ENCODE peak calls at places on chromosome 22, in six cellular contexts. H, T, V, Y, X and I are unnamed samples.

GRCh38 chr22:19877626-19878339 is 23.1 kb upstream of the GNB1L start:
- DNase-seq in H (no peak), T (no peak), V (no peak), Y (no peak), X (no peak), I (no peak)

GRCh38 chr22:45638834-45639746 is 32.5 kb upstream of the ATXN10 start:
- DNase-seq in H (peak), T (peak), V (peak), Y (peak), X (no peak), I (peak)

GRCh38 chr22:25368271-25368670 is 148.8 kb downstream of the CRYBB2 start:
- DNase-seq in H (no peak), T (no peak), V (no peak), Y (no peak), X (no peak), I (peak)

GRCh38 chr22:43441216-43441615 is 29.4 kb downstream of the MPPED1 start:
- DNase-seq in H (no peak), T (no peak), V (no peak), Y (no peak), X (no peak), I (no peak)

GRCh38 chr22:41178425-41178975 is 26.6 kb upstream of the L3MBTL2 start:
- DNase-seq in H (no peak), T (no peak), V (no peak), Y (no peak), X (no peak), I (no peak)

GRCh38 chr22:31119026-31119717 is 3.6 kb upstream of the INPP5J start:
- DNase-seq in H (no peak), T (no peak), V (no peak), Y (peak), X (no peak), I (no peak)

GRCh38 chr22:44211256-44211945 is 30.7 kb downstream of the PARVG start:
- DNase-seq in H (no peak), T (no peak), V (no peak), Y (no peak), X (no peak), I (no peak)

GRCh38 chr22:21948824-21949568 is 3.7 kb downstream of the PPM1F start:
- DNase-seq in H (no peak), T (peak), V (no peak), Y (no peak), X (no peak), I (no peak)

GRCh38 chr22:46108564-46109473 is 41.5 kb upstream of the PPARA start:
- DNase-seq in H (no peak), T (peak), V (peak), Y (peak), X (no peak), I (peak)

GRCh38 chr22:45844949-45845613 is 131.9 kb downstream of the WNT7B start:
- DNase-seq in H (no peak), T (no peak), V (no peak), Y (no peak), X (no peak), I (no peak)

GRCh38 chr22:19786264-19786585 is 25.6 kb downstream of the TBX1 start:
- DNase-seq in H (no peak), T (no peak), V (no peak), Y (no peak), X (no peak), I (no peak)

GRCh38 chr22:43897751-43898261 is 6.0 kb upstream of the PNPLA5 start:
- DNase-seq in H (no peak), T (no peak), V (no peak), Y (no peak), X (no peak), I (no peak)

DNA sequence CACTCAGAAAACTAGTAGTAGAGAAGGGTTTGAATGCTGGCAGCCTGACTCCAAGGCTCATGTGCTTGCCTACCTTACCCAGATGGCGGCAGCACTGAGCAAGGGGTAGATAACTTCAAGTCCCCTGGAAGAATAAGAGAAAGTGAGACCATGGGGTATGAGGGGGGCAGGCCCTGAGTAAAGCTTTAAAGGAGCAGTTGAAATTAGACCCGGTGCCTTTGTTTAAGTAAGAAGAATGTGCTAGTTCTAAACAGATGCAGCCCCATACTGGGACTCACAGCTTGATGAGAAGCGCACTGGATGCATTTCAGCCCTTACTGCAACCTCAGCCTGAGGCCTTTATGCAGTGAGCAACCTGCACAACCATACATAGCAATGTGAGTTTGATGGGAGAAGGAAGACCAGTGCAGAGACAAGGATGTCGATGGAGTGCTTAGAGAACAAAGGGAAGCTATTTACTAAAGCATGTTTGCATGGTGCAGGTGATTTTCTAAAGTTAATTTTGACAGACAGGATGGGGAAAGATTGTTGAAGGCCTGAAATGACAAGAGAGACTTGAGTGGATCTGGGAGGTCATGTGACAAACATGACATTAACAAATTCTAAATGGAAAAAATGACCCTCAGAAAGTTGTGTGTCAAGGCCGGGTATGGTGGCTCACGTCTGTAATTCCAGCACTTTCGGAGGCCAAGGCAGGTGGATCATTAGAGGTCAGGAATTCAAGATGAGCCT is 27.1 kb upstream of the TMA7B start:
- DNase-seq in H (peak), T (peak), V (peak), Y (peak), X (no peak), I (peak)
- TF ChIP-seq MAX in H (no peak), T (no peak), V (no peak), Y (no peak), X (no peak), I (no peak)

GRCh38 chr22:39498802-39499201 is 3.3 kb upstream of the MIEF1 start:
- DNase-seq in H (no peak), T (no peak), V (peak), Y (no peak), X (no peak), I (no peak)

GRCh38 chr22:39501644-39502108 is 414 bp upstream of the MIEF1 start:
- DNase-seq in H (no peak), T (no peak), V (no peak), Y (no peak), X (no peak), I (no peak)

GRCh38 chr22:39502109-39502788 is at the start of gene MIEF1:
- DNase-seq in H (peak), T (peak), V (peak), Y (peak), X (peak), I (peak)

GRCh38 chr22:39498368-39498767 is 3.7 kb upstream of the MIEF1 start:
- DNase-seq in H (no peak), T (no peak), V (no peak), Y (no peak), X (no peak), I (no peak)

DNA sequence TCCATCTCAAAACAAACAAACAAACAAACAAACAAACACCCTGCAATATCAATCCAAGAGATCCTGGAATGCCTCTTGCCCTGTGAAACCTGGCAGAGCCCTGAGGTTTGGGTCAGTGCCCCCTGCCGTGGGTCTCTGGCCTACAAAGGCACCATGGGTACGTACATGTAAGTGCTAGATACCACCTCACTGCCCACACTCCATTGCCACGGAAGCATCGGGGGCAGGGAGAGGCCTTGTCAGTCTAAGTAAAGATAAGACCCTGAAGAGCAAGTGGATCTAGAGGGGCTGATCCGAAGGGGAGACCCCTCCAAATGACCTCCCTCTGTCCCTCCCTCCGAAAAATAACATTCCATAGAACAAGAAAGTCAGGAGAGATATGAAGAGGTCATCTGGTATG is 2.0 kb upstream of the MIEF1 start:
- DNase-seq in H (no peak), T (no peak), V (no peak), Y (no peak), X (no peak), I (no peak)
- TF ChIP-seq MYC in H (no peak), T (no peak), V (no peak), Y (no peak), X (no peak), I (no peak)

GRCh38 chr22:49735411-49736311 is 92.0 kb downstream of the BRD1 start:
- DNase-seq in H (no peak), T (peak), V (no peak), Y (peak), X (no peak), I (peak)
- TF ChIP-seq MAX in H (no peak), T (no peak), V (no peak), Y (no peak), X (no peak), I (no peak)

DNA sequence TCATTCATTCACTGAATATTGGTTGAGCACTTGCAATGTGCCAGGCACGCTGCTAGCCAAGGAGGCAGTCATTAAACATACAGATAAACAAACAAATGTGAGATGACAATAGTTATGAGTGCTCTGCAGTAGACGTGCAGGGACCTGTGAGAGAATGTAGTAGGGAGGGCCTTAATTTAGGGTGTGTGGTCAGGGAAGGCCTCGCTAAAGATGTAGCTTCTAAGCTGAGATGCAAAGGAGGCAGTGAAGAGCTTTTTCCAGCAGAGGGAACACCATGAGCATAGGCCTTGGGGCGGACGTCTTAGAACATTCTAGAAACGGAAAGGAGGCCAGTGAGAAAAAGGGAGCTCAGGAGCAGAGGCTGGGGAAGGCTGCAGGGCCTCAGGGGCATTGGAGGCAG is 789 bp upstream of the NCF4 start:
- DNase-seq in H (no peak), T (no peak), V (no peak), Y (no peak), X (no peak), I (no peak)
- TF ChIP-seq MYC in H (no peak), T (no peak), V (no peak), Y (no peak), X (no peak), I (no peak)

GRCh38 chr22:29947410-29948387 is 64.7 kb downstream of the MTMR3 start:
- DNase-seq in H (no peak), T (peak), V (no peak), Y (no peak), X (no peak), I (no peak)

GRCh38 chr22:29940526-29940925 is 57.6 kb downstream of the MTMR3 start:
- DNase-seq in H (no peak), T (no peak), V (no peak), Y (no peak), X (no peak), I (no peak)

GRCh38 chr22:29945435-29945834 is 62.5 kb downstream of the MTMR3 start:
- DNase-seq in H (no peak), T (no peak), V (no peak), Y (no peak), X (no peak), I (no peak)

GRCh38 chr22:29946220-29946619 is 63.2 kb downstream of the MTMR3 start:
- DNase-seq in H (no peak), T (no peak), V (no peak), Y (peak), X (no peak), I (no peak)

DNA sequence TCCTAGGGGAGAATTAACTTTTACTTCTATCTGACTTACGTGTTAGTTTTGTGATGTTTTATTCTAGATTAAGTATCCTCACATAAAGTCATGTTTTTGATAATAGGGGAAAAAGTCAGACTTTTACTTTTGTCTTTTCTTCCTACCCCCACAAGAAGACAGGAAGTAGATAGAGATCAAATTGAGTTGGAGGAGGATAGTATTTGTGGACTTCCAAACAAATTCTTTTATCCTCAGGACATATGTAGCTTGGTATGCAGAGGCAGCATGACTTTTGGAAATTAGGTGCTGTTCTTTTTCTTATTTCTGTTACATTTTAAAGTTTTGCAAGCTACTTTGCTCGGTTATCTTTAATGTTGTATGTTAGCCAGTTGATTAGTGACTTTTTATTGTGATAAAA is 61.4 kb downstream of the MTMR3 start:
- DNase-seq in H (no peak), T (no peak), V (no peak), Y (no peak), X (no peak), I (no peak)
- TF ChIP-seq MAX in H (no peak), T (no peak), V (no peak), Y (no peak), X (no peak), I (no peak)

GRCh38 chr22:27327497-27327896 is 474.1 kb downstream of the MN1 start:
- DNase-seq in H (no peak), T (no peak), V (no peak), Y (no peak), X (no peak), I (no peak)
- TF ChIP-seq MYC in H (no peak), T (no peak), V (no peak), Y (no peak), X (no peak), I (no peak)

GRCh38 chr22:36184433-36185035 is 17.1 kb downstream of the APOL4 start:
- DNase-seq in H (no peak), T (peak), V (no peak), Y (no peak), X (no peak), I (no peak)
- TF ChIP-seq MAX in H (no peak), T (no peak), V (no peak), Y (no peak), X (no peak), I (no peak)

GRCh38 chr22:26430600-26430999 is 1.5 kb downstream of the ASPHD2 start:
- DNase-seq in H (no peak), T (peak), V (no peak), Y (no peak), X (no peak), I (no peak)

GRCh38 chr22:26431151-26431995 is 2.3 kb downstream of the ASPHD2 start:
- DNase-seq in H (no peak), T (peak), V (no peak), Y (no peak), X (peak), I (no peak)

GRCh38 chr22:26426924-26427323 is 2.1 kb upstream of the ASPHD2 start:
- DNase-seq in H (no peak), T (no peak), V (no peak), Y (no peak), X (no peak), I (no peak)

GRCh38 chr22:26428515-26429457 is at the start of gene ASPHD2:
- DNase-seq in H (peak), T (peak), V (no peak), Y (peak), X (peak), I (peak)

DNA sequence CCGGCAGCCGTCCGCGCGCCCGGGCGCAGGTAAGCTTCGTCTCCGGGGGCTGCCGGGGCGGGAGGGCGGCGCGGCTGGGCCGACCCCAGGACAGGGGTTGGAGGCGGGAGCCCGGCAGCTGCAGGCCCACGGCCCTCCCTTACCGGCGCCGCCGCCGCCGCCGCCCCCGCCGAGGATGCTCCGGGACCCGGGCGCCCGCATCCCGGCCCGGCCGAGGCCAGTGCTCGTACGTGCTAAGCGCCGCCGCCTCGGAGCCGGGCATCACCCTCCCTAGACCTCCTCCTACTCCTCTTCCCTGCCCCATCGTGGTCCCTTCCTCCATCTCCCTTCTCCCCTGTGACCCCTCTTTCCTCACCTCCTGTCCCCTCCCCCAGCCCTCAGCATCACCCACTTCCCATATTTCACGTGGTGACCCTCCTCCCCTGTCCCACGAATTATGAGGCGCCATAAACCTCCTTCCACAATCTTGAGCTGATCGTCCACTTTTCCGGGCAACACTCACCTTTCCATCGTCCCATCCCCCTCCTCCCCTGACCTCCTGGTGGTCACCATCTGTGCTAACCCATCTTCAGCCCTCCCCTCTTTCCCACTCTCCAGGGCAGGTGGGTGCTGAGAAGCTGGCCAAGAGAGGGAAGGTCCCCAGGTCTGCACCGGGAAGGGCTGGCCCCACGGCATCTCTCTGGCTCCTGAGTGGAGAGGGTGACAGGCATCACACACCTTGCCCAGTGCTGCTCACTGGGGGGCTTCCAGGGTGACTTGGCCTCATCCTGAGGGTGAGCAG is 588 bp downstream of the ASPHD2 start:
- DNase-seq in H (no peak), T (no peak), V (no peak), Y (no peak), X (no peak), I (no peak)
- TF ChIP-seq MYC in H (no peak), T (no peak), V (no peak), Y (no peak), X (no peak), I (no peak)

GRCh38 chr22:32847067-32847491 is 45.6 kb downstream of the TIMP3 start:
- DNase-seq in H (no peak), T (no peak), V (no peak), Y (no peak), X (no peak), I (no peak)
- TF ChIP-seq MAX in H (no peak), T (no peak), V (no peak), Y (no peak), X (no peak), I (no peak)

DNA sequence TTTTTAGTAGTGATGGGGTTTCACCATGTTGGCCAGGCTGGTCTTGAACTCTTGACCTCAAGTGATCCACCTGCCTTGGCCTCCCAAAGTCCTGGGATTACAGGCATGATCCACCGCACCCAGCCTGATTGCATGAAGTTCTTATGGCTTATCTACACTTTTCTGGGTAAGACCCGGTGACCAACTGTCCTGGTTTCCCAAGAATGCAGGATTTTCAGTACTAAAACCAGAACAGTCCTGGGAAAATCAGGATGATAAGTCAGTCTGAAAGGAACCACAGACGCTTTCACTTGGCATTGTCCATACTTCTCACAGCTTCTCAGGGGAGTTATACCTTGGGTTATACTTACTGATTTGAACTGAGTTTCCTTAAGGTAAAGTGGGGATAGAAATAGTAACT is 1.4 kb upstream of the BPIFC start:
- DNase-seq in H (no peak), T (no peak), V (no peak), Y (no peak), X (no peak), I (no peak)
- TF ChIP-seq MYC in H (no peak), T (no peak), V (no peak), Y (no peak), X (no peak), I (no peak)